ENCODE peak calls at places on chromosomes 11 and 22, in nine cellular contexts. One of them, this sample, is unnamed.

GRCh38 chr11:113189909-113190667 is 124.3 kb upstream of the TTC12 start:
- DNase-seq in A549: peak
- DNase-seq in WTC11: no peak
- DNase-seq in HCT116: no peak
- DNase-seq in SK-N-SH: no peak
- DNase-seq in HepG2: no peak
- DNase-seq in GM12878: no peak
- DNase-seq in endothelial cell of umbilical vein: no peak
- DNase-seq in K562: peak
- DNase-seq in this sample: peak

GRCh38 chr11:77502501-77502900 is 28.6 kb upstream of the PAK1 start:
- DNase-seq in SK-N-SH: no peak
- DNase-seq in HepG2: no peak
- DNase-seq in WTC11: no peak
- DNase-seq in HCT116: no peak
- DNase-seq in K562: no peak
- DNase-seq in GM12878: no peak
- DNase-seq in A549: no peak
- DNase-seq in endothelial cell of umbilical vein: no peak
- DNase-seq in this sample: peak

GRCh38 chr22:22048981-22049531 is 66.5 kb upstream of the TOP3B start:
- DNase-seq in endothelial cell of umbilical vein: no peak
- DNase-seq in WTC11: no peak
- DNase-seq in SK-N-SH: no peak
- DNase-seq in HepG2: no peak
- DNase-seq in GM12878: no peak
- DNase-seq in K562: no peak
- DNase-seq in A549: no peak
- DNase-seq in HCT116: no peak
- DNase-seq in this sample: no peak

GRCh38 chr11:45853616-45854219 is 6.4 kb downstream of the CRY2 start:
- DNase-seq in HepG2: no peak
- DNase-seq in WTC11: no peak
- DNase-seq in HCT116: no peak
- DNase-seq in endothelial cell of umbilical vein: no peak
- DNase-seq in SK-N-SH: no peak
- DNase-seq in A549: no peak
- DNase-seq in GM12878: no peak
- DNase-seq in K562: no peak
- DNase-seq in this sample: no peak

GRCh38 chr11:72470386-72470785 is 36.1 kb upstream of the CLPB start:
- DNase-seq in K562: no peak
- DNase-seq in A549: no peak
- DNase-seq in WTC11: no peak
- DNase-seq in HepG2: no peak
- DNase-seq in GM12878: no peak
- DNase-seq in SK-N-SH: no peak
- DNase-seq in endothelial cell of umbilical vein: no peak
- DNase-seq in HCT116: no peak
- DNase-seq in this sample: no peak

GRCh38 chr11:11171854-11172253 is 181.2 kb downstream of the CSNK2A3 start:
- DNase-seq in SK-N-SH: no peak
- DNase-seq in WTC11: no peak
- DNase-seq in HCT116: no peak
- DNase-seq in K562: no peak
- DNase-seq in endothelial cell of umbilical vein: no peak
- DNase-seq in HepG2: no peak
- DNase-seq in A549: no peak
- DNase-seq in GM12878: peak
- DNase-seq in this sample: peak

GRCh38 chr11:104609297-104609696 is 289.0 kb downstream of the CASP12 start:
- DNase-seq in endothelial cell of umbilical vein: peak
- DNase-seq in WTC11: peak
- DNase-seq in SK-N-SH: peak
- DNase-seq in HCT116: peak
- DNase-seq in A549: peak
- DNase-seq in HepG2: peak
- DNase-seq in K562: no peak
- DNase-seq in GM12878: no peak
- DNase-seq in this sample: peak

GRCh38 chr11:107705027-107705426 is 6.8 kb downstream of the SLN start:
- DNase-seq in GM12878: no peak
- DNase-seq in HCT116: no peak
- DNase-seq in K562: no peak
- DNase-seq in endothelial cell of umbilical vein: peak
- DNase-seq in HepG2: no peak
- DNase-seq in SK-N-SH: no peak
- DNase-seq in WTC11: no peak
- DNase-seq in A549: peak
- DNase-seq in this sample: peak

GRCh38 chr11:33375236-33375635 is 118.1 kb downstream of the HIPK3 start:
- DNase-seq in GM12878: no peak
- DNase-seq in endothelial cell of umbilical vein: no peak
- DNase-seq in WTC11: no peak
- DNase-seq in A549: no peak
- DNase-seq in HCT116: no peak
- DNase-seq in SK-N-SH: no peak
- DNase-seq in HepG2: no peak
- DNase-seq in K562: no peak
- DNase-seq in this sample: no peak

GRCh38 chr11:132772712-132773545 is 759.4 kb downstream of the OPCML start:
- DNase-seq in K562: no peak
- DNase-seq in A549: no peak
- DNase-seq in SK-N-SH: no peak
- DNase-seq in WTC11: no peak
- DNase-seq in HCT116: no peak
- DNase-seq in GM12878: no peak
- DNase-seq in HepG2: no peak
- DNase-seq in endothelial cell of umbilical vein: no peak
- DNase-seq in this sample: no peak

GRCh38 chr11:36041988-36042606 is 98.2 kb downstream of the LDLRAD3 start:
- DNase-seq in endothelial cell of umbilical vein: peak
- DNase-seq in SK-N-SH: no peak
- DNase-seq in GM12878: no peak
- DNase-seq in A549: peak
- DNase-seq in WTC11: no peak
- DNase-seq in HepG2: no peak
- DNase-seq in HCT116: no peak
- DNase-seq in K562: peak
- DNase-seq in this sample: peak

GRCh38 chr22:28909375-28909774 is 26.0 kb downstream of the ZNRF3 start:
- DNase-seq in GM12878: peak
- DNase-seq in WTC11: no peak
- DNase-seq in HepG2: no peak
- DNase-seq in A549: no peak
- DNase-seq in endothelial cell of umbilical vein: no peak
- DNase-seq in HCT116: no peak
- DNase-seq in K562: peak
- DNase-seq in SK-N-SH: no peak
- DNase-seq in this sample: no peak

GRCh38 chr22:39039306-39040126 is 1.1 kb upstream of the APOBEC3F start:
- DNase-seq in A549: no peak
- DNase-seq in HepG2: no peak
- DNase-seq in endothelial cell of umbilical vein: no peak
- DNase-seq in HCT116: no peak
- DNase-seq in WTC11: no peak
- DNase-seq in SK-N-SH: no peak
- DNase-seq in K562: no peak
- DNase-seq in GM12878: no peak
- DNase-seq in this sample: no peak

GRCh38 chr22:17446704-17447103 is 77.4 kb downstream of the CECR2 start:
- DNase-seq in SK-N-SH: no peak
- DNase-seq in GM12878: no peak
- DNase-seq in HCT116: no peak
- DNase-seq in A549: peak
- DNase-seq in WTC11: no peak
- DNase-seq in K562: peak
- DNase-seq in endothelial cell of umbilical vein: no peak
- DNase-seq in HepG2: no peak
- DNase-seq in this sample: no peak

GRCh38 chr22:17441326-17441725 is 72.1 kb downstream of the CECR2 start:
- DNase-seq in WTC11: no peak
- DNase-seq in GM12878: no peak
- DNase-seq in SK-N-SH: no peak
- DNase-seq in A549: no peak
- DNase-seq in HepG2: no peak
- DNase-seq in HCT116: no peak
- DNase-seq in endothelial cell of umbilical vein: no peak
- DNase-seq in K562: no peak
- DNase-seq in this sample: no peak

GRCh38 chr22:17444204-17444504 is 74.9 kb downstream of the CECR2 start:
- DNase-seq in endothelial cell of umbilical vein: no peak
- DNase-seq in SK-N-SH: no peak
- DNase-seq in WTC11: no peak
- DNase-seq in K562: no peak
- DNase-seq in GM12878: no peak
- DNase-seq in A549: no peak
- DNase-seq in HCT116: no peak
- DNase-seq in HepG2: no peak
- DNase-seq in this sample: no peak

DNA sequence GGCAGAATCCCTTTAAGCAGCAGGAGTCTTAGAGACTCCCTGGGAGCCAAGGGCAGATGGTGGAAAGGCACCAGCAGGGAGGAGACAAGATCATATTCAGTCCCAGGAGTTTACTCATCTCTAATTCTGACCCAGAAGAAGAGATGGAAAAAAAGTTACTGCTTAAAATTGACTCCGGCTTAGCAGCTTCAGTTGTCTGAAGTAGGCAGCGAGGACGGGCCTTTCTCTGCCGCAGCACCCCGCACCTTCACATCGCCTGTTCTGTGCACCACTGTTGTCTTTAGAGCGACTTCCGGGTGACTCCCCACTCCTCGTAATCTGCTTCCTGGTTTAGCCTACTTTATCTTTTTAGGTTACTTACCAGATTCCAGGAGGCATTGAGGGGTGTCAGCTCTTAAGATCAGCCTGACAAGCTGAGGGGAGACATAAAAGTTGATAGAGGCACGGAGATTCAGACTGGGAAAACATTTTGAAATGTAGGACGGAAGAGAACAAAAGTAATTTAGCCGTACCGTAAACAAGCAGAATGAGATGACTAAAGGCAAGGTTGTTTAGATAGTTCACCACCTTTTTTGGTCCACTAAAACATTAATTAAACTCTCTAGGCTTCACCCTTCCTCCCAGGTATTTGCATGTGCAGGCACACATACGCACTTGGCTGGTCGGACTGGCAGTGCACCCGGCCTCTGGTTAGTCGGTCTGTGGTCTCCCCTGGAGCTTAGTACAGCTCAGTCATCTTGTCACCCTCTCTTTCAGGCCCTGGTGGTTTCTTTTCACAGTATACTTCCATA is 74.3 kb downstream of the CECR2 start:
- DNase-seq in K562: peak
- DNase-seq in GM12878: no peak
- DNase-seq in A549: no peak
- DNase-seq in WTC11: no peak
- DNase-seq in endothelial cell of umbilical vein: no peak
- DNase-seq in HCT116: no peak
- DNase-seq in SK-N-SH: no peak
- DNase-seq in HepG2: no peak
- DNase-seq in this sample: no peak
- TF ChIP-seq MAX in K562: no peak
- TF ChIP-seq MAX in GM12878: no peak
- TF ChIP-seq MAX in A549: no peak
- TF ChIP-seq MAX in WTC11: no peak
- TF ChIP-seq MAX in endothelial cell of umbilical vein: no peak
- TF ChIP-seq MAX in HCT116: no peak
- TF ChIP-seq MAX in SK-N-SH: no peak
- TF ChIP-seq MAX in HepG2: no peak
- TF ChIP-seq MAX in this sample: no peak

GRCh38 chr22:47205081-47205491 is 442.6 kb downstream of the TBC1D22A start:
- DNase-seq in GM12878: no peak
- DNase-seq in HepG2: no peak
- DNase-seq in K562: no peak
- DNase-seq in endothelial cell of umbilical vein: no peak
- DNase-seq in A549: no peak
- DNase-seq in HCT116: no peak
- DNase-seq in WTC11: no peak
- DNase-seq in SK-N-SH: no peak
- DNase-seq in this sample: no peak
- TF ChIP-seq MAX in GM12878: no peak
- TF ChIP-seq MAX in HepG2: no peak
- TF ChIP-seq MAX in K562: no peak
- TF ChIP-seq MAX in endothelial cell of umbilical vein: no peak
- TF ChIP-seq MAX in A549: no peak
- TF ChIP-seq MAX in HCT116: no peak
- TF ChIP-seq MAX in WTC11: no peak
- TF ChIP-seq MAX in SK-N-SH: no peak
- TF ChIP-seq MAX in this sample: no peak

GRCh38 chr11:66846671-66847091 is 3.4 kb downstream of the RCE1 start:
- DNase-seq in endothelial cell of umbilical vein: peak
- DNase-seq in WTC11: no peak
- DNase-seq in SK-N-SH: no peak
- DNase-seq in HepG2: no peak
- DNase-seq in GM12878: no peak
- DNase-seq in HCT116: no peak
- DNase-seq in K562: no peak
- DNase-seq in A549: no peak
- DNase-seq in this sample: no peak
- TF ChIP-seq MAX in endothelial cell of umbilical vein: no peak
- TF ChIP-seq MAX in WTC11: no peak
- TF ChIP-seq MAX in SK-N-SH: no peak
- TF ChIP-seq MAX in HepG2: no peak
- TF ChIP-seq MAX in GM12878: no peak
- TF ChIP-seq MAX in HCT116: no peak
- TF ChIP-seq MAX in K562: no peak
- TF ChIP-seq MAX in A549: no peak
- TF ChIP-seq MAX in this sample: no peak

DNA sequence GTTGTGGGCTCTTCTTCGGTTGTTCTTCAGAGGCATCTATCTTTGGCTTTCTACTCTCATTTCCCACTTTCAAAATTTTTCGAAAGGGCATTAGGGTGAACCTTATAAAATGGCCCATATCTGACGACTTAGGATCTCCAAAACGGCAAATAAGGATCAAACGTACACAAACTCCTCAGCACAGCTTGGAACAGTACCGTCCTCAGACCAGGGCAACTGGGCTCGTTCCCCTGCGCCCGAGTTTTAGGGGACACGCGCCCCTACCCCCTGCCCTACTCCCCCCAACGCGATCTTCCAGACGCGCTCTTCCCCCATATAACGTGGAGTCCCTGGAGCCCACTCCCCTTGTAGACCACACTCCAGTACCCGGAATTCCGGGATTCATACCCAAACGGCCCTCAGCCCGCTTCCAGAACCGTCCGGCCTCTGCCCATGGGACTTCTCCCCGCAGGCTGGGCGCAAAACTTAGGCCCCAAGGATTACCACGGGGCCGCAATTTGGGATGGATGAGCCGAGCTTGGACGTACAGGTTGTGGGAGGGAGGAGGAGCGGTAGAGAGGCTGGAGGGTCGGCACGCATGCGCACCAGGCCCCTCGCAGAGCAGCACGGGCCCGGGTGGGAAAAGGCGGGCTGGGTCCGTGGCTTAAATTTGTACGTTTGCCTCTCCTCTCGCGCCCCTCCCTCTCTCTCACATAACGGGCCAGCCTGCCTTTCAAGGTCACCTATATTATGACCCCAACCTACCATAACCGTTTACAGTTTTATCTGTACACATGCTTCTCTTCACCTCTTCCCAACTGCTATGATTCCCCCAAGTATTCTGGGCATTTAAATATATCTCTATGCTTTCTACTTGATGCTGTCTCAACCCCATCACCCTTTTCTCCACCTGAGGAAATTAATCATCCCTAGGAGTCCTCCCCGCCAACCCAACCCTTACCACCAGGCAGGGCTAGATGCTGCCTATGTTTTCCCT is 3.4 kb downstream of the CCDC89 start:
- DNase-seq in WTC11: no peak
- DNase-seq in A549: peak
- DNase-seq in HCT116: no peak
- DNase-seq in GM12878: no peak
- DNase-seq in HepG2: no peak
- DNase-seq in K562: peak
- DNase-seq in endothelial cell of umbilical vein: peak
- DNase-seq in SK-N-SH: peak
- DNase-seq in this sample: no peak
- TF ChIP-seq MAX in WTC11: no peak
- TF ChIP-seq MAX in A549: no peak
- TF ChIP-seq MAX in HCT116: no peak
- TF ChIP-seq MAX in GM12878: no peak
- TF ChIP-seq MAX in HepG2: peak
- TF ChIP-seq MAX in K562: no peak
- TF ChIP-seq MAX in endothelial cell of umbilical vein: no peak
- TF ChIP-seq MAX in SK-N-SH: no peak
- TF ChIP-seq MAX in this sample: no peak

This sample was measured in NB4.